ENCODE peak calls at places on chromosomes 11 and 22, in four cellular contexts. Y, C, A and H are unnamed samples.

GRCh38 chr11:71301046-71301857 is 48.9 kb upstream of the SHANK2 start:
- DNase-seq in Y (no peak), C (no peak), A (no peak), H (no peak)

GRCh38 chr11:17208257-17208999 is 642 bp upstream of the PIK3C2A start:
- DNase-seq in Y (no peak), C (peak), A (peak), H (peak)

GRCh38 chr11:15810581-15810980 is 545.8 kb downstream of the SOX6 start:
- DNase-seq in Y (no peak), C (no peak), A (no peak), H (no peak)

GRCh38 chr22:48944433-48944755 is 883.3 kb downstream of the BRD1 start:
- DNase-seq in Y (no peak), C (no peak), A (no peak), H (no peak)

GRCh38 chr11:79044211-79044610 is 396.6 kb downstream of the TENM4 start:
- DNase-seq in Y (no peak), C (no peak), A (no peak), H (no peak)

GRCh38 chr11:2302280-2302843 is 549 bp downstream of the TSPAN32 start:
- DNase-seq in Y (no peak), C (no peak), A (peak), H (no peak)

GRCh38 chr11:57458060-57458409 is 2.3 kb upstream of the RTN4RL2 start:
- DNase-seq in Y (no peak), C (no peak), A (no peak), H (no peak)

GRCh38 chr22:30212363-30212995 is 34.1 kb downstream of the LIF start:
- DNase-seq in Y (no peak), C (peak), A (peak), H (peak)

GRCh38 chr11:63906585-63906984 is 10.4 kb downstream of the RCOR2 start:
- DNase-seq in Y (no peak), C (no peak), A (peak), H (no peak)

GRCh38 chr22:32674925-32675825 is 126.3 kb upstream of the TIMP3 start:
- DNase-seq in Y (no peak), C (no peak), A (no peak), H (no peak)

GRCh38 chr22:25368271-25368670 is 148.8 kb downstream of the CRYBB2 start:
- DNase-seq in Y (no peak), C (no peak), A (no peak), H (no peak)

GRCh38 chr11:76155455-76156232 is 50.7 kb downstream of the WNT11 start:
- DNase-seq in Y (no peak), C (no peak), A (no peak), H (no peak)

GRCh38 chr11:63663809-63664208 is 7.4 kb downstream of the ATL3 start:
- DNase-seq in Y (no peak), C (no peak), A (no peak), H (peak)

GRCh38 chr11:111452146-111452545 is 60.0 kb downstream of the BTG4 start:
- DNase-seq in Y (no peak), C (no peak), A (no peak), H (no peak)

GRCh38 chr22:27487600-27488450 is 313.7 kb downstream of the MN1 start:
- DNase-seq in Y (no peak), C (peak), A (no peak), H (no peak)

GRCh38 chr22:30277547-30278344 is 11.1 kb upstream of the OSM start:
- DNase-seq in Y (no peak), C (no peak), A (no peak), H (peak)

GRCh38 chr22:28497188-28497587 is 182.5 kb downstream of the TTC28 start:
- DNase-seq in Y (no peak), C (no peak), A (no peak), H (no peak)

GRCh38 chr11:113160652-113161051 is 153.7 kb upstream of the TTC12 start:
- DNase-seq in Y (no peak), C (no peak), A (no peak), H (no peak)

GRCh38 chr22:44616882-44617655 is 84.9 kb upstream of the PRR5 start:
- DNase-seq in Y (no peak), C (no peak), A (no peak), H (no peak)

GRCh38 chr11:3838504-3838903 is 2.3 kb downstream of the RHOG start:
- DNase-seq in Y (no peak), C (no peak), A (no peak), H (no peak)

GRCh38 chr11:3840870-3841425 is at the start of gene RHOG:
- DNase-seq in Y (no peak), C (peak), A (peak), H (no peak)

GRCh38 chr11:3841426-3842304 is 906 bp upstream of the RHOG start:
- DNase-seq in Y (peak), C (peak), A (peak), H (peak)

GRCh38 chr11:3837793-3838192 is 3.0 kb downstream of the RHOG start:
- DNase-seq in Y (no peak), C (no peak), A (peak), H (no peak)

DNA sequence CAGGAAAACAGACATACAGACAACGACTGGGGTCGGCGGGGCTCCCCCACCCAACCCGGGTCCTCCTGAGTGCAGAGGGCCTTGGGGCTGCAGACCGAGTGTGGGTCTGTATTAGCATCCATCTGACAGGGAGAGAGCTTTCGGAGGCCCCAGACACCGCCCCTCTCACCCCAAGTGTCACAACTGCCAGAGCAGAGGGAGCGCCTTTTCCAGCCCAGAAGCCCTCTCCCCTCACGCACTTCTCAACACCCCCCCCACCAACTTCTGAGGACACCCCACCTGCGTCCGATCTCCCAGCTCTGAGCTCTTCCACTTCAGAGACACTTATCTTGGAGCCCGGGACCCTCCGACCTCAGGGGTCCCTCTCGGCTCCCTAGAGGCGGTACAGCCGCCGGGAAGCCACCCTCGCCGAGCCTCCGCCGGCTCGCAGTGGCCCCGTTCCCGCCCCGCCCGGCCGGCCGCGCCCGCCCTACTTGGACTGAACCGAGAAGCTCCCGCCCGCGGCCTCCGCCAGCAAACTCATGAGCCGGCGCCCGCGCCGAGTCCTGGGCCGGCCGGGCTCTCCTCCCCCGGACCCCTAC is 380 bp downstream of the RHOG start:
- DNase-seq in Y (no peak), C (no peak), A (no peak), H (peak)
- TF ChIP-seq MYC in Y (no peak), C (no peak), A (no peak), H (no peak)

GRCh38 chr11:61682093-61682732 is 2.0 kb downstream of the DAGLA start:
- DNase-seq in Y (no peak), C (peak), A (no peak), H (peak)
- TF ChIP-seq POLR2AphosphoS5 in Y (no peak), C (no peak), A (no peak), H (peak)

GRCh38 chr11:83118814-83119213 is 38.1 kb upstream of the PCF11 start:
- DNase-seq in Y (no peak), C (no peak), A (no peak), H (no peak)
- TF ChIP-seq MYC in Y (no peak), C (no peak), A (no peak), H (no peak)

DNA sequence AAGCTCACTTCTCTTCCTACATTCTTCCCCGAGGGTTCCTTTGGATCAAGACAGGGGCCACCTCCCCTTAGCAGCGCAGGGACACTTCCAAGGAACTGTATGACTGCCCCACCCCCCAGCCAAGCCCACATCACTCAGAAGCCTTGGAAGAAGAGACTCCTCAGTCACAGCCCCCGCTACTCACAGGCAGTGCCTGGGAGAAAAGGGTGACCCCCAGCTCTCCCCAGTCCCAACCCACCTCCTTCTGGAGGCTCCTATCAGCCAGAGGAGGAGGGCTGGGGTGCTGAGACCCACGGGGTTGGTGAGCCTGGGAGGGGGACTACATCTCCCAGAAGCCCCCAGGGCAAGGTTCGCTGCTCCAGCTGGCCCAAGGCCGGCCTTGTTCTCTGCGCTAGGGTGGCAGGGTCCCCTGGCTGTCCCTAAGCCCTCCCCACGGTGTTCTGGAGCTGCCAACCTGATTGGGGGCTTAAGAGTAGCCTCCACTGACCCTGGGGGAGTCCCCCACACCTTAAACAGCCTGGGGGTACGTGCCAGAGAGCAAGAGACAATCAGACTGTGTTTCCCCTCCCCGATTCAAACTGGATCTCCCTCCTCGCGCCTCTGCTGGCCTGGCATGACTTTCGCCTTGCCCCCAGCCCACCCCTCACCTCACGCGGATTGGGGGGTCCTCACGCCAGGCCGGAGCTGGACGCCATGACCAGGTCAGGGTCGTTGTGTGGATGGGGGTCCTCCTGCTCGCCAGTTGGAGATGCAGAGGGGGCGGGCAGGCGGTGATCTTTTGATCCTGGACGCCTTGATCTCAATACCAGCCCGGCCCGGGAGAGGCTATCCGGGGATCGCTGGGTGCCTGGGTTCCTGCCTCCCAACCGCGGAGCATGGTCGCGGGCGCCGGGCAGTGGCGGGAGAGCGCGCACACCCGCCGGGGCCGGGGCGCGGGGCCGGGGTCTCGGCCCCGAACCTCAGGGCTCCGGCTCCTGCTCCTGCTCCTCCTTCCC is 838 bp downstream of the BCL9L start:
- DNase-seq in Y (no peak), C (no peak), A (peak), H (peak)
- TF ChIP-seq POLR2AphosphoS5 in Y (no peak), C (no peak), A (no peak), H (no peak)

DNA sequence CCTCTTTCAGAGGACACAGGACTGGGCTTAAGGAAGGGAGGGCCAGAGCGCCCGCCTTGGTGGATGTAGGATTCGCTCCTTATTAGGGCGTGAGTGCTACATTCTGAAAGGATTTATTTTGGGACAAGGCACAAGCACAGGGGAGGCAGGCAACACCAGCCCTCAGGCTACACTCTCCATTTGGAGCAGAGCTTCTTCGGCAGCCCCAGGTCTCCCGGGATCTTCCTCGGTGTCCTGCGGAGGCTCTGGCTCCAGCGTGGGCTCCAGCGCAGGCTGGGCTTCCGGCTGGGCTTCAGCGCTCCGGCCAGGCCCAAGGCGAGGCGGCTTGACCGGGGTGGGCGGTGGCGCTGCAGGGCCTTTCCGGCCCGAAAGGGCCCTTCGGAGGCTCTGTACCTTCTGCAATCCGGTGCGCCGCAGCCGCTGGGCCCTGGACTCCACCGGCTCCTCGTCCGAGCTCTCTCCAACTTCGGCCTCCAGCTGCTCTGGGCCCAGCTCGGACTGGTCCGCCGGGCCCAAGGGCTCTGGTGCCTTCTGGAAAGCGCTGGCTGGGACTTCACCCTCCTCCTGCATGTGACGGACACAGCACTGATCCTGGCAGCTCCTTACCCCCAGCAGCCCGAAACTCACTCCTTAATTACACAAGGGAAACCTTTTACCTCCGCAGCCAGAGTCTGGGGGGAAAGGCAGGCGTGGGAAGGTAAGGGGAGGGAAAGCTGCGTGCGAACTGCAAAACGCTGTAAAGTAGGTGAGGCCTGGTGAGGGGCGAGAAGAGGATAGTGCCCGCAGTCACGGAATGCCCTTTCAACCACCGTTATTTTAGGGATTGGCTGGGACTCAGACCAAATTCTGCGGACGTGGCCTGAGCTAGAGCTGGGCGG is 1.1 kb downstream of the CAVIN3 start:
- DNase-seq in Y (no peak), C (no peak), A (no peak), H (peak)
- TF ChIP-seq MYC in Y (no peak), C (no peak), A (no peak), H (no peak)

GRCh38 chr11:66409226-66409625 is 11.6 kb upstream of the NPAS4 start:
- DNase-seq in Y (no peak), C (no peak), A (no peak), H (no peak)

GRCh38 chr11:66411323-66411722 is 9.5 kb upstream of the NPAS4 start:
- DNase-seq in Y (no peak), C (no peak), A (no peak), H (no peak)

GRCh38 chr11:66407651-66408050 is 13.2 kb upstream of the NPAS4 start:
- DNase-seq in Y (no peak), C (no peak), A (peak), H (no peak)

GRCh38 chr11:66410191-66410590 is 10.6 kb upstream of the NPAS4 start:
- DNase-seq in Y (no peak), C (no peak), A (no peak), H (no peak)

GRCh38 chr11:66408488-66409214 is 12.2 kb upstream of the NPAS4 start:
- DNase-seq in Y (peak), C (peak), A (peak), H (peak)
- TF ChIP-seq POLR2AphosphoS5 in Y (no peak), C (no peak), A (no peak), H (no peak)

GRCh38 chr11:69382131-69383128 is 88.5 kb downstream of the MYEOV start:
- DNase-seq in Y (peak), C (no peak), A (peak), H (no peak)
- TF ChIP-seq MYC in Y (no peak), C (no peak), A (no peak), H (no peak)

DNA sequence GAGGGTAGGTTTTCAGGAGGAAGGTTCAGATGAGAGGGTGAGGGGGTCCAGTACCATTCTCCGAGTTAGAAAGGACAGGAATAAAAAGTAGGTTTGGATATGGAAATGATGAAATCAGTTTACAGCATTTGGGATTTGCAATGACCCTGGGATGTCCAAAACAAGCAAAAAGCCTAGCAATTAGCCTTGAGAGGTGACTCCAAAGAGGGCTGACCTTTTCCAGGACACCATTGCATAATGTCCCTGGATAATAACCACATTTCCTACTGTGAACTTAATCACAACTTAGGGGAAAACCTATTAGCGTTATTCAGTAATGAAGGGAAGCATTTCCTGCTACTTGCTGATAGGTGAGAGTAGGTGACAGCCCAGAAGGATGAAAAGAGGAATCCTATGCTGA is 101.4 kb upstream of the ARHGAP42 start:
- DNase-seq in Y (no peak), C (no peak), A (no peak), H (no peak)
- TF ChIP-seq POLR2AphosphoS5 in Y (no peak), C (no peak), A (no peak), H (no peak)

GRCh38 chr11:35412285-35412684 is 7.1 kb downstream of the SLC1A2 start:
- DNase-seq in Y (no peak), C (no peak), A (peak), H (peak)
- TF ChIP-seq MYC in Y (no peak), C (no peak), A (no peak), H (no peak)

DNA sequence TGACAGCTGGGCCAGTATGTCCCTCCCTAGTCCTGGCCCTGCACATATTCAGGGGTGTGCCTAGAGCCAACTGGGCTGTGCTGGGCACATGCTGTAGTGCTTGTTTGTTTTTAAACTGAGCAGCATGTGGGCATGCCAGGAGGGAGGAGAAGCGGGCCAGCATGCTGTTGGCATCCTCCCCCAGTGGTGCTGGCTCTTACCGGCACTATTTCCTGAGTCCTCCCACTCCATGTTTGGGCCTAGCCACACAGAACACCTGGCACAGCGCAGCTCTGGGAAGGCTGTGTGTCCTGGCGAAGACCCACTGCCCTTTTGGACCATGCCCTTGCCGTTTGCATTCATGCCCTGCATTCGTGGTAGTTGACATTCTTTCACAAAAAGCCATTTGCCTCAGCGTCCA is 13.4 kb downstream of the DGCR8 start:
- DNase-seq in Y (no peak), C (no peak), A (no peak), H (no peak)
- TF ChIP-seq POLR2AphosphoS5 in Y (no peak), C (no peak), A (no peak), H (no peak)